ENCODE peak calls at places on chromosomes 13 and 19, in seven cellular contexts. Z is esophagus squamous epithelium, B is H9, J is type B pancreatic cell, X is B cell, G is fibroblast of pulmonary artery, Q is astrocyte of the spinal cord. A is an unnamed sample.

GRCh38 chr13:26020536-26021290 is 31.1 kb downstream of the SHISA2 start:
- DNase-seq in Z (no peak), B (no peak), J (no peak), X (no peak), G (no peak), Q (no peak), A (no peak)

GRCh38 chr13:39777527-39778061 is 122.1 kb downstream of the COG6 start:
- DNase-seq in Z (no peak), B (no peak), J (no peak), X (no peak), G (peak; percentile 87), Q (peak; percentile 86), A (no peak)

GRCh38 chr13:110907951-110908898 is 6.6 kb downstream of the ANKRD10 start:
- DNase-seq in Z (no peak), B (peak; percentile 81), J (no peak), X (no peak), G (peak; percentile 58), Q (no peak), A (no peak)

GRCh38 chr13:41465215-41465907 is 8.0 kb downstream of the RGCC start:
- DNase-seq in Z (peak; percentile 24), B (no peak), J (no peak), X (peak; percentile 48), G (peak; percentile 73), Q (peak; percentile 83), A (peak; percentile 84)

GRCh38 chr13:53311561-53311960 is 282.9 kb downstream of the OLFM4 start:
- DNase-seq in Z (no peak), B (no peak), J (no peak), X (no peak), G (no peak), Q (no peak), A (no peak)

GRCh38 chr19:39696418-39696817 is 7.9 kb upstream of the LGALS14 start:
- DNase-seq in Z (no peak), B (no peak), J (no peak), X (no peak), G (peak; percentile 80), Q (no peak), A (no peak)

GRCh38 chr13:100673376-100673830 is 1.2 kb downstream of the TMTC4 start:
- DNase-seq in Z (no peak), B (peak; percentile 47), J (peak; percentile 62), X (peak; percentile 48), G (no peak), Q (no peak), A (no peak)

GRCh38 chr13:94389544-94390351 is 89.7 kb downstream of the DCT start:
- DNase-seq in Z (no peak), B (no peak), J (no peak), X (no peak), G (peak; percentile 18), Q (no peak), A (no peak)

GRCh38 chr13:31200636-31200970 is 828 bp downstream of the B3GLCT start:
- DNase-seq in Z (no peak), B (peak; percentile 47), J (peak; percentile 77), X (no peak), G (no peak), Q (peak; percentile 21), A (no peak)

GRCh38 chr19:49073514-49074378 is 1.2 kb upstream of the KCNA7 start:
- DNase-seq in Z (no peak), B (peak; percentile 71), J (no peak), X (peak; percentile 29), G (no peak), Q (no peak), A (no peak)

GRCh38 chr13:36919206-36919832 is 719 bp downstream of the SMAD9 start:
- DNase-seq in Z (no peak), B (peak; percentile 58), J (no peak), X (peak; percentile 45), G (peak; percentile 17), Q (no peak), A (peak; percentile 18)

GRCh38 chr19:52992109-52993004 is 21.4 kb upstream of the ERVV-1 start:
- DNase-seq in Z (no peak), B (peak; percentile 46), J (no peak), X (peak; percentile 32), G (peak; percentile 4), Q (peak; percentile 9), A (no peak)

GRCh38 chr13:41767801-41768200 is 193.1 kb downstream of the VWA8 start:
- DNase-seq in Z (no peak), B (no peak), J (no peak), X (no peak), G (peak; percentile 77), Q (no peak), A (no peak)

GRCh38 chr13:43203781-43204180 is 180.4 kb downstream of the DNAJC15 start:
- DNase-seq in Z (no peak), B (no peak), J (no peak), X (no peak), G (no peak), Q (no peak), A (no peak)

GRCh38 chr13:44312898-44313551 is 60.6 kb upstream of the SERP2 start:
- DNase-seq in Z (no peak), B (no peak), J (no peak), X (no peak), G (peak; percentile 79), Q (peak; percentile 95), A (no peak)

GRCh38 chr13:27437126-27437525 is 12.7 kb downstream of the GTF3A start:
- DNase-seq in Z (no peak), B (no peak), J (no peak), X (no peak), G (no peak), Q (no peak), A (no peak)

DNA sequence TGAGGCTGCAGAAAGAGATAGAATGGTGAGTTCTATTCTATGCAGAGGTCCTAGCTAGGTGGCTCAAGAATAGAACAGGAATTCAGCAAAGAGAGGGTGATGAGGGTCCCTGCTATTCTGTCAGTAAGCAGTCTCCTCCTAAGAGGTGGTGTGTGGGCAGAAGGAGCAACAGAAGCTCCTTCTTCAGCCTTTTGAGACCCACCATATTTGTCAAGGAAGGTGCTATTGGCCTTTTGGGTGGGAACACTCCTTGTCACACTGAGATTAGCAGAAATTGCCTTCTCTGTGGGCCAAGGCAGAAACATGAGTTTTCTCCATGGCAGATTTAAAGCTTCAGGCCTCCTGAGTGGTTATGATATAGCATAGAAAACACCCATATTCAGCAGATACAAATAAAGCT is 39.4 kb upstream of the RAP2A start:
- DNase-seq in Z (no peak), B (no peak), J (no peak), X (no peak), G (no peak), Q (no peak), A (no peak)
- TF ChIP-seq CTCF in Z (no peak), B (no peak), J (no peak), X (no peak), G (no peak), Q (no peak), A (no peak)

GRCh38 chr19:38684078-38684861 is 36.8 kb downstream of the ACTN4 start:
- DNase-seq in Z (no peak), B (peak; percentile 46), J (no peak), X (no peak), G (peak; percentile 95), Q (peak; percentile 95), A (peak; percentile 54)
- TF ChIP-seq CTCF in Z (no peak), B (no peak), J (no peak), X (no peak), G (no peak), Q (no peak), A (no peak)

GRCh38 chr13:113491982-113492381 is 1.5 kb upstream of the DCUN1D2 start:
- DNase-seq in Z (no peak), B (no peak), J (no peak), X (no peak), G (no peak), Q (no peak), A (no peak)

GRCh38 chr13:113489549-113490495 is 689 bp downstream of the DCUN1D2 start:
- DNase-seq in Z (no peak), B (no peak), J (no peak), X (peak; percentile 69), G (peak; percentile 54), Q (peak; percentile 39), A (peak; percentile 50)

GRCh38 chr13:113491418-113491883 is 940 bp upstream of the DCUN1D2 start:
- DNase-seq in Z (no peak), B (no peak), J (no peak), X (peak; percentile 55), G (no peak), Q (peak; percentile 29), A (peak; percentile 33)

GRCh38 chr13:113489171-113489548 is 1.4 kb downstream of the DCUN1D2 start:
- DNase-seq in Z (no peak), B (peak; percentile 76), J (no peak), X (no peak), G (no peak), Q (no peak), A (no peak)

DNA sequence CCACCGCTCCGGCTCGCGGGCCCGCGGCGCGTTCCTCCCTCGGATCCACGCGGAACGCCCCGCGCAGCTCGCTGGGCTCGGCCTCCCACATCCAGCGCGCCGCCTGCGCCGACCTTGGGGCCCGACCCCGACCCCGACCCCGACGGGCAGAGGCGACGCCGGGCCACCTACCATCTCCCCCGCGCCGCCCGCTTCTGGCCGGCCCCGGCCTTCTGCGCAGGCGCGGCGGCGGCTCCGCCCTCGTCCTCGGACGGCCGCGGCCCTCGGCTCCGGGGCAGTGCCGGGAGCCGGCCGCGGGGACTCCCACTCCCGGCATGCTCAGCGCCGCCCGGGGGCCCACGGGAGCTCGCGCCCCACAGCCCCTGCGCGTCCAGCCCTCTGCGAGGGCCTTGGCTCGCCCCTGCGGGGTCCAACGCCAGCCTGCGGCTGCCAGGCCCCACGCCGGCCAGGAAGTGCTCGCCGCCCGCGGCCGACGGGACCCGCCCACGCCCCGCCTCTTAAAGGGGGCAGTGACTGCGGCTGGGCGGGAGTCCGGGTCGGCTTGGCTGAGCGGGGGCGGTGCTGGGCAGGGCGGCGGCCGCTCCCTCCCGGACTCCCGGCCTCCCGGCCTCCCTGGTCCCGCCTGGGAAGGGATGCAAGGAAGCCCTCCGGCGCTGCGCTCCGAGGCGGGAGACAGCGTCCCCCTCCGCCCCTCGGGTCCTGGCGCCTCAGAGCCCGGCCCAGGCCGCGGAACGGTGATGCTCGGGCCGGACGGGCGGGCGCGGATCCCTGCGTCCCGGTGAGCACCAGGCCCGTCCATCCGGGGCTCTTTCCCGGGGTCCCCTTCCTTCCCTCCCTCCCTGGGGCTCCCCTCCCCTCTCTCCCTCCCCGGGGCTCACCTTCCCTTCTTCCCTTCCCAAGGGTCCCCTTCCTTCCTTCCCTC is at the start of gene DCUN1D2:
- DNase-seq in Z (peak; percentile 27), B (peak; percentile 89), J (peak; percentile 95), X (peak; percentile 98), G (peak; percentile 98), Q (peak; percentile 99), A (peak; percentile 95)
- TF ChIP-seq CTCF in Z (no peak), B (no peak), J (no peak), X (no peak), G (no peak), Q (no peak), A (no peak)

DNA sequence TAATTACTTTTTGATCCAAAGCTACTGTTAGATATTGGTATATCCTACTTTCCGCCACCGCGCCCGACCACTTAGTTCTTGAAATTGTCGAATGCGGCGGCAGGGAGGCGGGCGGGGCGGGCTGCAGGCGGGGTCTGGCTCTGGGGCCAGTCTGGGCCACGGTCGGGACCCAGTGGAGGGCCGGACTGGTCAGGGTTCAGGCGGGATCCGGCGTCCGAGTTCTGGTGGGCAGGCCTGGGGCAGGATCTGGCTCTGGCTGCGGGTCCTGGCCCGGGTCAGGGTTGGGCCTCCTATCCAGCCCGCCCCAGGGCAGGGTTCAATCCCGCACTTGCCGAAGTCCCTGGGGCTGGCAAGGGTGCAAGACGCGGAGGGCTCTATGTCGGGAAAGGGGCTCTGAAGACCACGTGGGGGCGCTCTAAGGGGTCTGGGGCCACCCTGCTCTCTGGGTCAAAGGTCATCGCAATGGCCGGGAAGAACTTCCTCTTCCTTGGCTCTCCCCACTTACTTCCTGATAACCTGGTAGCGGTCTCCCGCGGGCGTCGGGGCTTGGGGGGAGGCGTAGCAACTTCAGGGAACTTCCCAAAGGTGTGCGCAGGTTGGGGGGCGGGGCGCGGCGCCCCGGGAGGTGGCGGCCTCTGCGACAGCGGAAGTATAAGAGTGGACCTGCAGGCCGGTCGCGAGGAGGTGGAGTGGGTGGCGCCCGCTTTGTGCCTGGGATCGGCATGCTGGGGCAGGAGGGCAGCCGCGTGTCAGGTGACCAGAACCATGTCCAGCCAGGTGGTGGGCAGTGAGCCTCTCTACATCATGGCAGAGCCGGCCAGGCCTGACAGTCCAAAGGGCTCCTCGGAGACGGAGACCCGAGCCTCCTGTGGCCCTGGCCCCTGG is 83.4 kb downstream of the MRPL57 start:
- DNase-seq in Z (no peak), B (no peak), J (no peak), X (no peak), G (no peak), Q (no peak), A (no peak)
- TF ChIP-seq CTCF in Z (no peak), B (no peak), J (no peak), X (no peak), G (no peak), Q (no peak), A (no peak)